ENCODE peak calls at places on chromosomes 3 and 15, in ten cellular contexts. One of them, this sample, is unnamed.

GRCh38 chr3:65828706-65829105 is 210.0 kb downstream of the MAGI1 start:
- DNase-seq in glutamatergic neuron: no peak
- DNase-seq in astrocyte of the spinal cord: peak
- DNase-seq in HFFc6: no peak
- DNase-seq in tibial artery: no peak
- DNase-seq in astrocyte: peak
- DNase-seq in cardiac fibroblast: peak
- DNase-seq in CD8-positive, alpha-beta T cell: no peak
- DNase-seq in body of pancreas: no peak
- DNase-seq in IMR-90: peak
- DNase-seq in this sample: no peak

GRCh38 chr3:62723636-62724217 is 151.5 kb downstream of the CADPS start:
- DNase-seq in HFFc6: no peak
- DNase-seq in tibial artery: no peak
- DNase-seq in body of pancreas: no peak
- DNase-seq in CD8-positive, alpha-beta T cell: no peak
- DNase-seq in IMR-90: no peak
- DNase-seq in astrocyte: no peak
- DNase-seq in cardiac fibroblast: no peak
- DNase-seq in glutamatergic neuron: peak
- DNase-seq in astrocyte of the spinal cord: no peak
- DNase-seq in this sample: no peak

GRCh38 chr3:183692436-183692835 is 5.2 kb upstream of the YEATS2 start:
- DNase-seq in cardiac fibroblast: no peak
- DNase-seq in glutamatergic neuron: no peak
- DNase-seq in IMR-90: no peak
- DNase-seq in body of pancreas: no peak
- DNase-seq in astrocyte of the spinal cord: no peak
- DNase-seq in HFFc6: no peak
- DNase-seq in CD8-positive, alpha-beta T cell: no peak
- DNase-seq in astrocyte: no peak
- DNase-seq in tibial artery: no peak
- DNase-seq in this sample: no peak

GRCh38 chr3:99921986-99922385 is 104.3 kb downstream of the CMSS1 start:
- DNase-seq in glutamatergic neuron: no peak
- DNase-seq in IMR-90: no peak
- DNase-seq in CD8-positive, alpha-beta T cell: no peak
- DNase-seq in cardiac fibroblast: no peak
- DNase-seq in astrocyte: no peak
- DNase-seq in HFFc6: no peak
- DNase-seq in tibial artery: no peak
- DNase-seq in body of pancreas: no peak
- DNase-seq in astrocyte of the spinal cord: peak
- DNase-seq in this sample: no peak

GRCh38 chr3:7518471-7518870 is 657.6 kb downstream of the GRM7 start:
- DNase-seq in glutamatergic neuron: no peak
- DNase-seq in body of pancreas: peak
- DNase-seq in astrocyte: no peak
- DNase-seq in astrocyte of the spinal cord: peak
- DNase-seq in CD8-positive, alpha-beta T cell: no peak
- DNase-seq in cardiac fibroblast: peak
- DNase-seq in HFFc6: no peak
- DNase-seq in IMR-90: no peak
- DNase-seq in tibial artery: no peak
- DNase-seq in this sample: no peak

GRCh38 chr3:143697975-143698374 is 150.3 kb downstream of the SLC9A9 start:
- DNase-seq in glutamatergic neuron: no peak
- DNase-seq in body of pancreas: no peak
- DNase-seq in HFFc6: no peak
- DNase-seq in cardiac fibroblast: peak
- DNase-seq in tibial artery: no peak
- DNase-seq in CD8-positive, alpha-beta T cell: no peak
- DNase-seq in astrocyte: no peak
- DNase-seq in IMR-90: no peak
- DNase-seq in astrocyte of the spinal cord: no peak
- DNase-seq in this sample: no peak

GRCh38 chr3:141051641-141052569 is 758 bp downstream of the SPSB4 start:
- DNase-seq in cardiac fibroblast: peak
- DNase-seq in CD8-positive, alpha-beta T cell: no peak
- DNase-seq in HFFc6: no peak
- DNase-seq in body of pancreas: peak
- DNase-seq in astrocyte of the spinal cord: peak
- DNase-seq in IMR-90: peak
- DNase-seq in tibial artery: no peak
- DNase-seq in glutamatergic neuron: peak
- DNase-seq in astrocyte: peak
- DNase-seq in this sample: peak

GRCh38 chr15:91183630-91184029 is 83.6 kb downstream of the SV2B start:
- DNase-seq in IMR-90: no peak
- DNase-seq in HFFc6: no peak
- DNase-seq in glutamatergic neuron: no peak
- DNase-seq in astrocyte of the spinal cord: no peak
- DNase-seq in cardiac fibroblast: no peak
- DNase-seq in CD8-positive, alpha-beta T cell: no peak
- DNase-seq in body of pancreas: no peak
- DNase-seq in tibial artery: no peak
- DNase-seq in astrocyte: no peak
- DNase-seq in this sample: no peak

GRCh38 chr3:171944109-171945016 is 95.0 kb upstream of the FNDC3B start:
- DNase-seq in HFFc6: no peak
- DNase-seq in glutamatergic neuron: no peak
- DNase-seq in body of pancreas: no peak
- DNase-seq in tibial artery: no peak
- DNase-seq in astrocyte of the spinal cord: no peak
- DNase-seq in CD8-positive, alpha-beta T cell: no peak
- DNase-seq in IMR-90: no peak
- DNase-seq in cardiac fibroblast: no peak
- DNase-seq in astrocyte: peak
- DNase-seq in this sample: no peak

GRCh38 chr3:72383896-72384295 is 464.3 kb downstream of the SHQ1 start:
- DNase-seq in IMR-90: no peak
- DNase-seq in astrocyte: no peak
- DNase-seq in glutamatergic neuron: no peak
- DNase-seq in astrocyte of the spinal cord: no peak
- DNase-seq in cardiac fibroblast: no peak
- DNase-seq in body of pancreas: no peak
- DNase-seq in HFFc6: no peak
- DNase-seq in tibial artery: no peak
- DNase-seq in CD8-positive, alpha-beta T cell: no peak
- DNase-seq in this sample: no peak

GRCh38 chr3:14267976-14268375 is 89.4 kb downstream of the LSM3 start:
- DNase-seq in astrocyte: no peak
- DNase-seq in glutamatergic neuron: no peak
- DNase-seq in IMR-90: no peak
- DNase-seq in CD8-positive, alpha-beta T cell: no peak
- DNase-seq in astrocyte of the spinal cord: no peak
- DNase-seq in body of pancreas: no peak
- DNase-seq in cardiac fibroblast: no peak
- DNase-seq in HFFc6: peak
- DNase-seq in tibial artery: no peak
- DNase-seq in this sample: no peak

GRCh38 chr3:54520060-54520459 is 397.7 kb downstream of the CACNA2D3 start:
- DNase-seq in astrocyte of the spinal cord: no peak
- DNase-seq in glutamatergic neuron: no peak
- DNase-seq in IMR-90: no peak
- DNase-seq in CD8-positive, alpha-beta T cell: no peak
- DNase-seq in cardiac fibroblast: no peak
- DNase-seq in body of pancreas: no peak
- DNase-seq in astrocyte: no peak
- DNase-seq in HFFc6: no peak
- DNase-seq in tibial artery: no peak
- DNase-seq in this sample: no peak
- TF ChIP-seq CTCF in astrocyte of the spinal cord: no peak
- TF ChIP-seq CTCF in glutamatergic neuron: no peak
- TF ChIP-seq CTCF in IMR-90: no peak
- TF ChIP-seq CTCF in CD8-positive, alpha-beta T cell: no peak
- TF ChIP-seq CTCF in cardiac fibroblast: no peak
- TF ChIP-seq CTCF in body of pancreas: no peak
- TF ChIP-seq CTCF in astrocyte: no peak
- TF ChIP-seq CTCF in HFFc6: no peak
- TF ChIP-seq CTCF in tibial artery: no peak
- TF ChIP-seq CTCF in this sample: no peak

GRCh38 chr3:170180107-170180951 is 1.2 kb downstream of the PHC3 start:
- DNase-seq in CD8-positive, alpha-beta T cell: peak
- DNase-seq in tibial artery: no peak
- DNase-seq in HFFc6: peak
- DNase-seq in cardiac fibroblast: peak
- DNase-seq in astrocyte of the spinal cord: peak
- DNase-seq in glutamatergic neuron: no peak
- DNase-seq in body of pancreas: no peak
- DNase-seq in astrocyte: peak
- DNase-seq in IMR-90: peak
- DNase-seq in this sample: no peak

GRCh38 chr3:170179444-170179843 is 2.1 kb downstream of the PHC3 start:
- DNase-seq in body of pancreas: no peak
- DNase-seq in IMR-90: no peak
- DNase-seq in astrocyte: no peak
- DNase-seq in tibial artery: no peak
- DNase-seq in cardiac fibroblast: peak
- DNase-seq in astrocyte of the spinal cord: no peak
- DNase-seq in CD8-positive, alpha-beta T cell: no peak
- DNase-seq in glutamatergic neuron: no peak
- DNase-seq in HFFc6: no peak
- DNase-seq in this sample: no peak

GRCh38 chr3:170178631-170179030 is 2.9 kb downstream of the PHC3 start:
- DNase-seq in astrocyte: no peak
- DNase-seq in CD8-positive, alpha-beta T cell: peak
- DNase-seq in cardiac fibroblast: no peak
- DNase-seq in astrocyte of the spinal cord: no peak
- DNase-seq in body of pancreas: no peak
- DNase-seq in tibial artery: no peak
- DNase-seq in glutamatergic neuron: no peak
- DNase-seq in HFFc6: no peak
- DNase-seq in IMR-90: no peak
- DNase-seq in this sample: no peak

GRCh38 chr3:170180952-170181876 is at the start of gene PHC3:
- DNase-seq in astrocyte: peak
- DNase-seq in cardiac fibroblast: peak
- DNase-seq in tibial artery: peak
- DNase-seq in body of pancreas: peak
- DNase-seq in glutamatergic neuron: peak
- DNase-seq in CD8-positive, alpha-beta T cell: peak
- DNase-seq in HFFc6: peak
- DNase-seq in IMR-90: peak
- DNase-seq in astrocyte of the spinal cord: peak
- DNase-seq in this sample: peak
- TF ChIP-seq CTCF in astrocyte: no peak
- TF ChIP-seq CTCF in cardiac fibroblast: no peak
- TF ChIP-seq CTCF in tibial artery: no peak
- TF ChIP-seq CTCF in body of pancreas: peak
- TF ChIP-seq CTCF in glutamatergic neuron: peak
- TF ChIP-seq CTCF in CD8-positive, alpha-beta T cell: no peak
- TF ChIP-seq CTCF in HFFc6: peak
- TF ChIP-seq CTCF in IMR-90: no peak
- TF ChIP-seq CTCF in astrocyte of the spinal cord: no peak
- TF ChIP-seq CTCF in this sample: no peak

GRCh38 chr3:152470893-152471292 is 202.2 kb downstream of the MBNL1 start:
- DNase-seq in CD8-positive, alpha-beta T cell: no peak
- DNase-seq in astrocyte: no peak
- DNase-seq in IMR-90: no peak
- DNase-seq in tibial artery: no peak
- DNase-seq in astrocyte of the spinal cord: no peak
- DNase-seq in HFFc6: no peak
- DNase-seq in cardiac fibroblast: no peak
- DNase-seq in body of pancreas: no peak
- DNase-seq in glutamatergic neuron: no peak
- DNase-seq in this sample: no peak

GRCh38 chr3:152472606-152472954 is 203.9 kb downstream of the MBNL1 start:
- DNase-seq in glutamatergic neuron: no peak
- DNase-seq in HFFc6: no peak
- DNase-seq in astrocyte of the spinal cord: no peak
- DNase-seq in astrocyte: no peak
- DNase-seq in cardiac fibroblast: no peak
- DNase-seq in body of pancreas: no peak
- DNase-seq in tibial artery: no peak
- DNase-seq in IMR-90: no peak
- DNase-seq in CD8-positive, alpha-beta T cell: no peak
- DNase-seq in this sample: no peak

GRCh38 chr3:152471814-152472605 is 203.3 kb downstream of the MBNL1 start:
- DNase-seq in CD8-positive, alpha-beta T cell: peak
- DNase-seq in cardiac fibroblast: peak
- DNase-seq in glutamatergic neuron: peak
- DNase-seq in body of pancreas: peak
- DNase-seq in astrocyte of the spinal cord: peak
- DNase-seq in astrocyte: peak
- DNase-seq in IMR-90: peak
- DNase-seq in HFFc6: peak
- DNase-seq in tibial artery: peak
- DNase-seq in this sample: no peak

GRCh38 chr3:152477422-152477821 is 208.7 kb downstream of the MBNL1 start:
- DNase-seq in astrocyte: no peak
- DNase-seq in CD8-positive, alpha-beta T cell: no peak
- DNase-seq in tibial artery: no peak
- DNase-seq in HFFc6: no peak
- DNase-seq in body of pancreas: no peak
- DNase-seq in IMR-90: peak
- DNase-seq in cardiac fibroblast: no peak
- DNase-seq in glutamatergic neuron: no peak
- DNase-seq in astrocyte of the spinal cord: no peak
- DNase-seq in this sample: no peak

DNA sequence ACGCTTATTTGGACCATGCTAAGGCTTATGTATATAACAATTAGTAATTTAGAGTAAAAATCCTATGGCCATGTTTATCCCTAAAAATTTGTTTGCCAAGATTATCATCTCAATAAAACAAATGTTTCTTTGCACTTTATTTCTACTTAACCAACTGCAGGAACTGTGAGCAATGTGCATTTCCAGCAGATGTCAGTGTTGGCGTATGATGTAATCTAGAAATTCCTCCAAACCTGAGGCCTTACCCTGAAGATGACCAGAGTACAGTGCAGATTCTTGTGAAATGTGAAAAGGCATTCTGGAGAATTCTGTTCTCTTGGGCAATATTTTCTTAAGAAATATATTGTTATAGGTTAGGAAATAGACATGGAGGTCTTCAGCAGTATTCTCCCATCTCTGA is 205.9 kb downstream of the MBNL1 start:
- DNase-seq in glutamatergic neuron: no peak
- DNase-seq in IMR-90: peak
- DNase-seq in HFFc6: peak
- DNase-seq in body of pancreas: no peak
- DNase-seq in tibial artery: no peak
- DNase-seq in astrocyte: peak
- DNase-seq in astrocyte of the spinal cord: peak
- DNase-seq in CD8-positive, alpha-beta T cell: no peak
- DNase-seq in cardiac fibroblast: peak
- DNase-seq in this sample: no peak
- TF ChIP-seq CTCF in glutamatergic neuron: no peak
- TF ChIP-seq CTCF in IMR-90: peak
- TF ChIP-seq CTCF in HFFc6: peak
- TF ChIP-seq CTCF in body of pancreas: peak
- TF ChIP-seq CTCF in tibial artery: peak
- TF ChIP-seq CTCF in astrocyte: peak
- TF ChIP-seq CTCF in astrocyte of the spinal cord: peak
- TF ChIP-seq CTCF in CD8-positive, alpha-beta T cell: no peak
- TF ChIP-seq CTCF in cardiac fibroblast: peak
- TF ChIP-seq CTCF in this sample: peak

DNA sequence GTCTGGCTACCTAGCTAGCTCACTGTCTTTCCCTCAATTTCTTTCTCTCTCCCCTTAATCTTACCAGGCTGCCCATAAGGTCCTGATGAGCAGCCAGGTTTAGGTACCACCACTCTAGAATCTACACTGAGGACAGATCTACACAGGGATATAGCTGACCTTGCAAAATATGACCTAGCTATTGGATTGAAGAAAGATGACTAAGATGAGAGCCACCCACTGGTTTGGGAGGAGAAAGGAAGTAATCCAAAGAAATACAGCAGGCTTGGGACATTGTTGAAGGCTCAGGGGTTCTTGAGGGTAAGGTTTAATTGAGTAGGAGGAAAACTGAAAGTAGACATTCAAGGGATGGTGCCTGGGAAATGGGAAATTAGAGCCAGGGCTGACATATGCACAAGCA is 142.0 kb upstream of the TMC3 start:
- DNase-seq in body of pancreas: no peak
- DNase-seq in cardiac fibroblast: peak
- DNase-seq in CD8-positive, alpha-beta T cell: no peak
- DNase-seq in glutamatergic neuron: no peak
- DNase-seq in IMR-90: peak
- DNase-seq in astrocyte: no peak
- DNase-seq in tibial artery: no peak
- DNase-seq in astrocyte of the spinal cord: no peak
- DNase-seq in HFFc6: no peak
- DNase-seq in this sample: no peak
- TF ChIP-seq CTCF in body of pancreas: no peak
- TF ChIP-seq CTCF in cardiac fibroblast: no peak
- TF ChIP-seq CTCF in CD8-positive, alpha-beta T cell: no peak
- TF ChIP-seq CTCF in glutamatergic neuron: no peak
- TF ChIP-seq CTCF in IMR-90: no peak
- TF ChIP-seq CTCF in astrocyte: no peak
- TF ChIP-seq CTCF in tibial artery: no peak
- TF ChIP-seq CTCF in astrocyte of the spinal cord: no peak
- TF ChIP-seq CTCF in HFFc6: no peak
- TF ChIP-seq CTCF in this sample: no peak

This sample was measured in progenitor cell of endocrine pancreas.